ENCODE peak calls at places on chromosomes 13 and 19, in nine cellular contexts. K is T-cell; P is NCI-H2171 treated with DMSO at 0.1 percent for 48 hours; H is stimulated activated CD4-positive, alpha-beta T cell treated with anti-CD3 and anti-CD28 coated beads, Interleukin-4, amount 100 ng/mL, for 4 hours; X is H9; Q is NCI-H1092; M is astrocyte; D is activated T-cell treated with anti-CD3 and anti-CD28 coated beads, Interleukin-2, amount 50 U/mL, for 1 hour; R is GDM1. G is an unnamed sample.

GRCh38 chr19:49132974-49133609 is 13.7 kb downstream of the PPFIA3 start:
- DNase-seq in K (no peak), P (no peak), H (no peak), X (peak), Q (no peak), M (no peak), D (peak), R (no peak), G (no peak)

GRCh38 chr19:44740351-44740824 is 8.1 kb upstream of the BCL3 start:
- DNase-seq in K (no peak), P (no peak), H (no peak), X (no peak), Q (no peak), M (no peak), D (no peak), R (no peak), G (peak)

GRCh38 chr13:25462301-25463125 is 90.7 kb downstream of the ATP8A2 start:
- DNase-seq in K (no peak), P (no peak), H (no peak), X (no peak), Q (no peak), M (no peak), D (no peak), R (no peak), G (no peak)

GRCh38 chr19:40232479-40232878 is 6.0 kb upstream of the CCNP start:
- DNase-seq in K (no peak), P (no peak), H (no peak), X (no peak), Q (no peak), M (no peak), D (no peak), R (no peak), G (no peak)

GRCh38 chr13:76848596-76848995 is 37.6 kb downstream of the KCTD12 start:
- DNase-seq in K (no peak), P (peak), H (no peak), X (no peak), Q (peak), M (no peak), D (no peak), R (no peak), G (peak)

GRCh38 chr13:104057851-104058250 is 991.6 kb upstream of the SLC10A2 start:
- DNase-seq in K (no peak), P (no peak), H (no peak), X (no peak), Q (no peak), M (no peak), D (no peak), R (no peak), G (no peak)

GRCh38 chr13:25232937-25233515 is 54.3 kb downstream of the MTMR6 start:
- DNase-seq in K (no peak), P (peak), H (no peak), X (no peak), Q (peak), M (no peak), D (no peak), R (no peak), G (peak)

GRCh38 chr13:56332671-56333070 is 808.0 kb upstream of the PRR20A start:
- DNase-seq in K (no peak), P (no peak), H (no peak), X (no peak), Q (no peak), M (no peak), D (no peak), R (no peak), G (peak)

GRCh38 chr19:17522988-17523872 is 11.8 kb downstream of the PGLS start:
- DNase-seq in K (peak), P (no peak), H (peak), X (no peak), Q (no peak), M (no peak), D (peak), R (peak), G (peak)

G was measured in Kasumi-1.